ENCODE peak calls at places on chromosome 7, in seven cellular contexts. T is IMR-90, S is H9, V is H1, H is neuronal stem cell, L is mesenchymal stem cell, I is trophoblast cell. M is an unnamed sample.

GRCh38 chr7:28654111-28654510 is 241.8 kb downstream of the CREB5 start:
- DNase-seq in T (no peak), S (no peak), V (no peak), H (no peak), L (no peak), I (no peak), M (no peak)

GRCh38 chr7:135597926-135598305 is 40.2 kb downstream of the NUP205 start:
- DNase-seq in T (no peak), S (no peak), V (no peak), H (no peak), L (no peak), I (no peak), M (no peak)

GRCh38 chr7:101804087-101804631 is 13.3 kb upstream of the CUX1 start:
- DNase-seq in T (no peak), S (peak), V (no peak), H (no peak), L (no peak), I (no peak), M (peak)

GRCh38 chr7:108340856-108341411 is 115.3 kb downstream of the NRCAM start:
- DNase-seq in T (no peak), S (no peak), V (no peak), H (no peak), L (no peak), I (peak), M (no peak)

GRCh38 chr7:39688611-39689485 is 65.5 kb downstream of the RALA start:
- DNase-seq in T (no peak), S (no peak), V (no peak), H (no peak), L (no peak), I (peak), M (peak)

GRCh38 chr7:92691578-92691977 is 101.4 kb upstream of the FAM133B start:
- DNase-seq in T (peak), S (no peak), V (no peak), H (no peak), L (peak), I (peak), M (peak)

GRCh38 chr7:128266891-128267839 is 26.1 kb downstream of the LEP start:
- DNase-seq in T (peak), S (peak), V (peak), H (peak), L (peak), I (peak), M (peak)

GRCh38 chr7:95798401-95798930 is 26.1 kb downstream of the DYNC1I1 start:
- DNase-seq in T (no peak), S (no peak), V (no peak), H (no peak), L (no peak), I (no peak), M (no peak)

GRCh38 chr7:27155816-27156507 is 513 bp downstream of the HOXA7 start:
- DNase-seq in T (no peak), S (peak), V (peak), H (no peak), L (no peak), I (peak), M (no peak)

GRCh38 chr7:73896454-73896853 is 35.5 kb downstream of the TMEM270 start:
- DNase-seq in T (peak), S (no peak), V (no peak), H (no peak), L (no peak), I (peak), M (no peak)

GRCh38 chr7:97971120-97971989 is 18.6 kb downstream of the OCM2 start:
- DNase-seq in T (peak), S (no peak), V (no peak), H (no peak), L (peak), I (peak), M (peak)

GRCh38 chr7:136869991-136870798 is 1.7 kb downstream of the CHRM2 start:
- DNase-seq in T (peak), S (peak), V (no peak), H (peak), L (peak), I (no peak), M (peak)

GRCh38 chr7:144854839-144855424 is 19.1 kb upstream of the TPK1 start:
- DNase-seq in T (no peak), S (no peak), V (no peak), H (peak), L (peak), I (peak), M (peak)

GRCh38 chr7:26705567-26705966 is 158.8 kb downstream of the SKAP2 start:
- DNase-seq in T (peak), S (no peak), V (no peak), H (no peak), L (peak), I (no peak), M (no peak)

GRCh38 chr7:50584793-50585399 is 19.7 kb upstream of the DDC start:
- DNase-seq in T (no peak), S (no peak), V (no peak), H (no peak), L (no peak), I (peak), M (no peak)

GRCh38 chr7:122311280-122311679 is 6.7 kb upstream of the FEZF1 start:
- DNase-seq in T (no peak), S (peak), V (peak), H (no peak), L (no peak), I (no peak), M (peak)

GRCh38 chr7:25216837-25217236 is 11.4 kb downstream of the NPVF start:
- DNase-seq in T (peak), S (no peak), V (no peak), H (peak), L (peak), I (peak), M (peak)

GRCh38 chr7:151017953-151018420 is 6.3 kb downstream of the ATG9B start:
- DNase-seq in T (peak), S (peak), V (peak), H (peak), L (peak), I (peak), M (peak)

GRCh38 chr7:29588900-29589696 is 25.5 kb downstream of the PRR15 start:
- DNase-seq in T (peak), S (peak), V (peak), H (no peak), L (peak), I (peak), M (peak)

GRCh38 chr7:10216462-10216861 is 757.2 kb upstream of the PHF14 start:
- DNase-seq in T (no peak), S (no peak), V (no peak), H (no peak), L (no peak), I (no peak), M (no peak)

GRCh38 chr7:90461216-90461615 is 8.2 kb upstream of the PTTG1IP2 start:
- DNase-seq in T (peak), S (no peak), V (no peak), H (no peak), L (no peak), I (no peak), M (no peak)

GRCh38 chr7:98329100-98329871 is 47.8 kb downstream of the BRI3 start:
- DNase-seq in T (peak), S (no peak), V (no peak), H (no peak), L (peak), I (no peak), M (peak)

GRCh38 chr7:132430041-132430440 is 146.2 kb downstream of the PLXNA4 start:
- DNase-seq in T (no peak), S (no peak), V (no peak), H (no peak), L (no peak), I (no peak), M (no peak)

GRCh38 chr7:155862088-155862487 is 49.8 kb upstream of the SHH start:
- DNase-seq in T (no peak), S (no peak), V (no peak), H (no peak), L (no peak), I (no peak), M (no peak)

GRCh38 chr7:66213637-66214036 is 8.5 kb downstream of the TPST1 start:
- DNase-seq in T (peak), S (no peak), V (no peak), H (no peak), L (peak), I (no peak), M (no peak)

GRCh38 chr7:75611557-75612178 is 119.5 kb downstream of the SPDYE5 start:
- DNase-seq in T (no peak), S (peak), V (peak), H (peak), L (no peak), I (no peak), M (peak)

GRCh38 chr7:138632866-138633602 is 68.1 kb downstream of the SVOPL start:
- DNase-seq in T (no peak), S (no peak), V (no peak), H (no peak), L (no peak), I (no peak), M (no peak)

GRCh38 chr7:76300210-76300731 is 2.2 kb upstream of the HSPB1 start:
- DNase-seq in T (peak), S (no peak), V (no peak), H (no peak), L (peak), I (peak), M (no peak)

GRCh38 chr7:24898691-24899090 is 81.3 kb downstream of the OSBPL3 start:
- DNase-seq in T (peak), S (no peak), V (no peak), H (no peak), L (no peak), I (no peak), M (no peak)

GRCh38 chr7:55157347-55158105 is 138.7 kb downstream of the EGFR start:
- DNase-seq in T (no peak), S (no peak), V (no peak), H (no peak), L (no peak), I (no peak), M (no peak)

GRCh38 chr7:82375713-82376112 is 67.9 kb downstream of the CACNA2D1 start:
- DNase-seq in T (no peak), S (no peak), V (no peak), H (no peak), L (no peak), I (no peak), M (no peak)

GRCh38 chr7:22013711-22014110 is 68.0 kb upstream of the CDCA7L start:
- DNase-seq in T (no peak), S (no peak), V (no peak), H (no peak), L (no peak), I (no peak), M (no peak)
- H3K27ac ChIP-seq in T (no peak), S (no peak), V (no peak), H (no peak), L (no peak), I (no peak), M (no peak)

DNA sequence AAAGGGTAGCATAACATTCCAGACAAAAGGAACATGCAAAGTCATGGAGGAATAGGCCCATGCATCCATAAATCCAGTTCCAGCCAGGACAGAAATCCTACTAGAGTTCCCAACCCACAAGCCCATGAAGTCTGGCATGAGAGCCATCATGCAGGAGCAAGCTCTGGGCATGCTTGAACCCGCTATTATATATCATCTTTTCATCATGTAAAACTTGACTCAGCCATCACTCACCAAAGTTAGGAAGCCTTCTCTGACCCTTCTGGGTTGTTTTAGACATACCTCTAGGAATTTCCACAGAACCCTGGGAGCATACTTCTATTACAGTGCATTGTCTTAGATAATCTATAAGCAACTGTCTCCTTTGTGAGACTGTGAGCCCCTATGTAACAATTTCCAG is 293.0 kb upstream of the NPSR1 start:
- DNase-seq in T (no peak), S (no peak), V (no peak), H (no peak), L (no peak), I (no peak), M (no peak)
- H2BK5ac ChIP-seq in T (no peak), S (no peak), V (no peak), H (no peak), L (no peak), I (no peak), M (no peak)

GRCh38 chr7:80834105-80834410 is 84.8 kb downstream of the SEMA3C start:
- DNase-seq in T (no peak), S (no peak), V (no peak), H (no peak), L (no peak), I (no peak), M (no peak)
- H3K27ac ChIP-seq in T (no peak), S (no peak), V (no peak), H (no peak), L (peak), I (no peak), M (no peak)

DNA sequence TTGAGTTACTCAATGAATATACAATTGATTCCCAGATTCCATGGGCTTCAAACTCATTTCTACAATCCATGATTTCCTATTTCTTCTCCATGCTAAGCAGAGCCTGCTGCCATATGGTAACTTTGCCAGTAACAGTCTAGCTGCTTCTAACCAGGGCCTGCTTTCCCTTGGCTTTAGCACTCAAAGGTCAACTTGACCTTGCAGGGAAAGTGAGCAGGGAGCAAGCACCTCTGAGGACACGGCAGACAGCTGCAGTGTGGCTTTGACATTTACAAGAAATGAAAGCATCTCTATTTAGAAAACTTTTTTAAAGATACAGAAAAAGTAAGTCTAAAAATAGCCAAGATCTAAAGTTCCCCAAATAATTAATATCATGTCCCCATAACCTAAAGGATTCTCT is 257.8 kb downstream of the AHR start:
- DNase-seq in T (no peak), S (no peak), V (no peak), H (no peak), L (peak), I (no peak), M (no peak)
- H2BK5ac ChIP-seq in T (no peak), S (no peak), V (no peak), H (no peak), L (no peak), I (no peak), M (no peak)

GRCh38 chr7:12713625-12714435 is 26.4 kb downstream of the ARL4A start:
- DNase-seq in T (no peak), S (no peak), V (no peak), H (no peak), L (no peak), I (no peak), M (no peak)
- H3K27ac ChIP-seq in T (no peak), S (no peak), V (no peak), H (no peak), L (no peak), I (no peak), M (no peak)

GRCh38 chr7:70872188-70872587 is 259.8 kb upstream of the GALNT17 start:
- DNase-seq in T (no peak), S (no peak), V (no peak), H (no peak), L (no peak), I (no peak), M (no peak)
- H2BK5ac ChIP-seq in T (no peak), S (no peak), V (no peak), H (no peak), L (no peak), I (no peak), M (no peak)

M was measured in mesendoderm.